ENCODE peak calls at places on chromosomes 11 and 22, in six cellular contexts. N is astrocyte of the spinal cord, R is hepatocyte, I is A549, F is stomach, Q is thyroid gland. Y is an unnamed sample.

GRCh38 chr11:46353706-46354105 is 6.4 kb downstream of the DGKZ start:
- DNase-seq in N (no peak), R (no peak), I (no peak), F (no peak), Q (no peak), Y (no peak)

GRCh38 chr11:23497040-23497439 is 636.8 kb upstream of the CCDC179 start:
- DNase-seq in N (no peak), R (no peak), I (no peak), F (no peak), Q (no peak), Y (no peak)

GRCh38 chr11:98940913-98941312 is 79.8 kb upstream of the CNTN5 start:
- DNase-seq in N (no peak), R (peak; percentile 16), I (no peak), F (no peak), Q (no peak), Y (no peak)

GRCh38 chr22:46349238-46349637 is 13.7 kb downstream of the TRMU start:
- DNase-seq in N (no peak), R (no peak), I (no peak), F (no peak), Q (no peak), Y (no peak)

GRCh38 chr11:34682822-34683221 is 61.9 kb downstream of the EHF start:
- DNase-seq in N (no peak), R (no peak), I (peak; percentile 59), F (no peak), Q (no peak), Y (peak; percentile 12)

GRCh38 chr11:88435405-88435804 is 97.9 kb upstream of the CTSC start:
- DNase-seq in N (no peak), R (no peak), I (no peak), F (no peak), Q (no peak), Y (no peak)

GRCh38 chr11:1549355-1550330 is 22.4 kb downstream of the DUSP8 start:
- DNase-seq in N (no peak), R (no peak), I (no peak), F (no peak), Q (no peak), Y (no peak)

GRCh38 chr22:19012308-19012990 is 76.4 kb upstream of the PRODH start:
- DNase-seq in N (no peak), R (no peak), I (no peak), F (no peak), Q (no peak), Y (no peak)

DNA sequence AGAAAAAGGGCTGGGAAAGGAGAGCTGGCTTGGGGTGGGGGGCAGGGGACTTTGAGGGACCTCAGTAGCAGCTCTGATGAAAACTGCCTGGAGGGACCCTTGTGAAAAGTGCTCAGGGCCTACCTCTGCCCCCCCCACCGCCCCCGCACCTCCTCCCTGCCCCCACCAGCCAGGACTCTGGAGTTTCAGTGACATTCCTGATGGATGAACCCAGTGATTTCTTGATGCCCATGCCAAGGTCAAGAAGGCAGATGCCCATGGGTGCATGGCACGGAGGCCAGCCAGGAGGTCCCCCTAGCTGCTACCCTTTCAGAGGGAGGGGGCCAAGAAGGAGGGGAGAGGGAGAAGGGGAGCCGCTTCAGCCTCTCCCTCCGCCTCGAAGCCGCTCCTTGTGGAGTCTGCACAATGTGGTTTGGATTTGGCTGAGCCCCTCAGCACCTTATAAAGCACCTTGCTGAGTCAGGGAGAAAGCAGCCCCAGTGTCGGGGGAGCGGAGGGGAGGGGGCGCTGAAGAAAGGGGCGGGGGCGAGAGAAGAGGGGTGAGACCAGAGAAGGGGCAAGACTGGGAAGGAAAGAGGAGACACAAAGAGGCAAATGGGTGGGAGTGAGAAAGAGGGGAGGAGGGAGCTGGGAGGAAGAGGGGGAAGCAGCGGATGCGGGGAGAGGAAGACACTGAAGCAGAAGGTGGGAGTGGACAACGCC is 2.1 kb upstream of the CLCF1 start:
- DNase-seq in N (no peak), R (no peak), I (peak; percentile 80), F (no peak), Q (no peak), Y (no peak)
- H3K4me3 ChIP-seq in N (no peak overlapping the region), R (no peak overlapping the region), I (peak overlapping the region; percentile 29), F (no peak overlapping the region), Q (no peak overlapping the region), Y (no peak overlapping the region)

GRCh38 chr11:110174645-110175310 is 81.6 kb downstream of the ZC3H12C start:
- DNase-seq in N (peak; percentile 61), R (no peak), I (no peak), F (no peak), Q (peak; percentile 60), Y (peak; percentile 47)

GRCh38 chr11:110172666-110173065 is 79.5 kb downstream of the ZC3H12C start:
- DNase-seq in N (no peak), R (no peak), I (no peak), F (no peak), Q (no peak), Y (no peak)

GRCh38 chr11:110177057-110177397 is 83.8 kb downstream of the ZC3H12C start:
- DNase-seq in N (no peak), R (no peak), I (no peak), F (no peak), Q (no peak), Y (no peak)

GRCh38 chr11:110176366-110177056 is 83.3 kb downstream of the ZC3H12C start:
- DNase-seq in N (peak; percentile 17), R (no peak), I (no peak), F (no peak), Q (no peak), Y (no peak)

DNA sequence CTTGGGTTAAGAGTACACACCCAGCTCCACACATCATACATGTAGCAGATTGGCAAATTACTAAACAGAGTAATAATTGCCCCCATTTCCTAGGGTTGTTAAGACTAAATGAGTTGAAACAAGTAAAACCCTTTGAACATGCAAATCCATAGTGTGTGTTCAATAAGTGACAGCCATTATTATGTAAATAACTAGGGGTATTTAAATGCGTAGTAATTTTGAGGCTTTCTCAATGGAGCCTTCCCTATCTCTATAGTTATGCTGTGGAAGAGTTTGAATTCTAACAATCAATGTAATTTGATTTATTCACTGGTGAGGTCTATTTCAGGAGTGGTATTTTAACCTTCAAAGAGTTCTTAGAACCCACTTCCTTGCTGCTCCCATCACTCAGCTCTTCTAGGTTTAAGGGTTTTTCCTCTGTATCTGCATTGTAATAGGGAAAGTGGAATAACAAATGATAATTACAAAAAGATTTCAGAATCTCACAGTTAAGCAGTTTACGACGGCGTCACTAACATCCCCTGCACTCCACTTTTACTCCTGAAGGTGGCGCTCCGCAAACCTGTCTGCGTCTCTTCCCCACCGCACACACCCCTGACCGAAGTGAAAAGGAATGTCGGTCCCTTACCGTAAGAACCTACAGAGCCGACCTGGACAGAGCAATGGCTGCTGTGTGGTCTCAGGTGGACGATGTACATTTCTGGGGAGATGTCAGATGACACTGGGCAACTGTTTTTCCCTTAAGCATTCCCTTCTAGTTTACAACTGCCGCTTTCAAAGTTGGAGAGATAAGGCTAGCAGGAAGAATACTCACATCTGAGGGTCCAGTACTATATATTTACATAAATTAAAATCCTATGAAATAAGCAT is 80.8 kb downstream of the ZC3H12C start:
- DNase-seq in N (peak; percentile 67), R (peak; percentile 84), I (peak; percentile 75), F (peak; percentile 65), Q (peak; percentile 83), Y (peak; percentile 82)
- H3K4me3 ChIP-seq in N (no peak overlapping the region), R (no peak overlapping the region), I (no peak overlapping the region), F (no peak overlapping the region), Q (no peak overlapping the region), Y (no peak overlapping the region)

DNA sequence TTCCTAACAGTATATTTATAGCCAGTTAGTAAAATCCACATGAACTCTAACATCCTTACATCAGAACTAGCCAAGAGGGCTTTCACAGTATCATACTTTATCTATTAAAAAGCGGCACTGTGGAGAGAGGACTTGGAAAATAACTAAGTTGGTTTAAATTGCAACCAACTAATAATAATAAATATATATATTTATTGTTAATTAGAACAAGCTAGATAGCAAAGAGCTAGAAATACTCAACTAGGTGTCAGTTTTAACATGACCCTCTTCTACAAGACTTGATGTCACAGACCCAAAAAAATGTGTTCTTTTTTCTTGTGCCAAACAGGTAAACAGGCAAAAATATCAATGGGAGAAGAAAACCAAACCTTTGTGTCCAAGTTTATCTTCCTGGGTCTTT is at the start of gene OR2D3:
- DNase-seq in N (no peak), R (no peak), I (no peak), F (no peak), Q (no peak), Y (no peak)
- H3K4me3 ChIP-seq in N (no peak within 1 kb of the TSS), R (no peak within 1 kb of the TSS), I (no peak within 1 kb of the TSS), F (no peak within 1 kb of the TSS), Q (no peak within 1 kb of the TSS), Y (no peak within 1 kb of the TSS)

DNA sequence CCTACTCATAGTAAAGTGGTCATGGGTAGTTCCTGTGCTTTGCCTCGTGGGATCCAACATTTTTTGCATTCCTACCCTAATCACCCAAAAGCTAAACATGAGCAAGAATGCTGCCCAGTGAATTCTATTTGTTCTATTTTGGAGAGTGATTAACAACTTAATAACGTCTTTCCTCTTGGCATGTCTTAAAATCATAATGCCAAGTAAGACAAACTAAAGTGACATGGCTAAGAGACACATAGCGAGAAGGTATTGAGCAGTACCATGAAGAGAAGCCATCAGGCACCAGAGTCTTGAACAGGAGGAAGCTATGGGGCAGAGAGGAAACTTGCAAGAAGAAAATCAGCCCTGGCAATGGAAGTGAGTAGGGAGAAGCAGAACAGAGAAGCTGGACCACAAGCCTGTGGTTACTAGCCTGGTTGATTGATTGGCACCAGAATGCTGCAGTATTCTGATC is 32.0 kb downstream of the EXPH5 start:
- DNase-seq in N (peak; percentile 31), R (no peak), I (no peak), F (no peak), Q (no peak), Y (peak; percentile 49)
- H3K4me3 ChIP-seq in N (no peak overlapping the region), R (no peak overlapping the region), I (no peak overlapping the region), F (no peak overlapping the region), Q (no peak overlapping the region), Y (no peak overlapping the region)

Y was measured in cardiac muscle cell.